ENCODE peak calls at places on chromosomes 1 and 21, in ten cellular contexts. E, X, A, G, K, I, Q, J, B and M are unnamed samples.

GRCh38 chr1:230339033-230339432 is 87.1 kb downstream of the PGBD5 start:
- DNase-seq in X (no peak), Q (no peak), A (no peak), G (no peak), B (no peak), I (no peak), E (no peak), K (no peak), J (no peak), M (no peak)

GRCh38 chr1:226649780-226650179 is 89.3 kb downstream of the ITPKB start:
- DNase-seq in G (no peak), I (peak; percentile 60), X (no peak), A (no peak), Q (peak; percentile 52), E (no peak), J (no peak), K (no peak), B (no peak), M (no peak)

GRCh38 chr21:44703731-44704635 is 7.0 kb downstream of the KRTAP10-12 start:
- DNase-seq in E (no peak), Q (no peak), K (no peak), I (no peak), J (no peak), B (no peak), G (no peak), X (peak; percentile 9), A (peak; percentile 83), M (peak; percentile 7)

GRCh38 chr1:237025358-237026074 is 16.5 kb upstream of the RYR2 start:
- DNase-seq in I (no peak), G (no peak), K (no peak), J (no peak), X (no peak), B (no peak), A (no peak), Q (no peak), E (no peak), M (no peak)

GRCh38 chr1:89001510-89001909 is 9.1 kb upstream of the KYAT3 start:
- DNase-seq in A (no peak), Q (no peak), I (no peak), G (no peak), B (no peak), K (no peak), J (peak; percentile 43), E (no peak), X (no peak), M (no peak)

GRCh38 chr1:113898243-113898814 is 6.3 kb downstream of the AP4B1 start:
- DNase-seq in E (no peak), G (no peak), K (no peak), I (no peak), A (no peak), B (no peak), J (no peak), Q (no peak), X (no peak), M (no peak)

GRCh38 chr21:15414057-15414456 is 315.7 kb upstream of the USP25 start:
- DNase-seq in Q (no peak), J (no peak), I (no peak), K (no peak), B (no peak), X (no peak), E (no peak), A (no peak), G (no peak), M (no peak)

GRCh38 chr1:155940531-155940992 is 876 bp upstream of the RXFP4 start:
- DNase-seq in I (no peak), Q (peak; percentile 44), B (peak; percentile 15), G (peak; percentile 92), J (peak; percentile 70), X (peak; percentile 79), K (peak; percentile 39), A (peak; percentile 81), E (no peak), M (peak; percentile 47)

GRCh38 chr1:56331892-56332567 is 247.3 kb downstream of the PLPP3 start:
- DNase-seq in J (peak; percentile 72), E (no peak), A (no peak), B (no peak), I (no peak), X (no peak), G (peak; percentile 47), K (peak; percentile 80), Q (no peak), M (no peak)

GRCh38 chr1:50959303-50959912 is 659 bp downstream of the FAF1 start:
- DNase-seq in E (no peak), A (peak; percentile 86), B (peak; percentile 24), Q (peak; percentile 35), X (peak; percentile 39), K (peak; percentile 47), I (no peak), G (peak; percentile 44), J (peak; percentile 73), M (no peak)

GRCh38 chr1:46190539-46190938 is 7.7 kb downstream of the POMGNT1 start:
- DNase-seq in X (no peak), Q (no peak), E (no peak), B (no peak), G (no peak), A (no peak), J (no peak), K (no peak), I (no peak), M (no peak)

GRCh38 chr1:181013144-181013543 is 9.5 kb downstream of the STX6 start:
- DNase-seq in I (no peak), G (no peak), B (no peak), A (no peak), K (no peak), X (no peak), J (no peak), Q (no peak), E (no peak), M (no peak)

GRCh38 chr1:91684599-91685196 is 184.0 kb downstream of the CDC7 start:
- DNase-seq in Q (no peak), G (no peak), I (no peak), J (no peak), E (no peak), A (no peak), B (no peak), X (no peak), K (no peak), M (no peak)

GRCh38 chr1:190320952-190321351 is 156.7 kb downstream of the BRINP3 start:
- DNase-seq in G (no peak), Q (no peak), I (peak; percentile 24), A (no peak), J (peak; percentile 3), B (no peak), X (no peak), K (peak; percentile 14), E (peak; percentile 43), M (no peak)

GRCh38 chr21:42560517-42561179 is 47.0 kb downstream of the SLC37A1 start:
- DNase-seq in B (no peak), E (no peak), K (no peak), I (peak; percentile 90), G (no peak), Q (peak; percentile 1), X (no peak), J (no peak), A (peak; percentile 62), M (no peak)

GRCh38 chr1:245871881-245872280 is 635.2 kb downstream of the SMYD3 start:
- DNase-seq in Q (no peak), I (no peak), B (no peak), G (no peak), E (no peak), J (peak; percentile 53), K (no peak), X (no peak), A (no peak), M (no peak)

GRCh38 chr1:226603976-226604845 is 55.6 kb downstream of the STUM start:
- DNase-seq in A (no peak), G (no peak), B (no peak), Q (no peak), J (no peak), E (no peak), I (no peak), K (no peak), X (no peak), M (no peak)

GRCh38 chr21:26124421-26124833 is 46.1 kb downstream of the APP start:
- DNase-seq in A (no peak), Q (no peak), I (no peak), B (no peak), K (no peak), X (no peak), E (no peak), G (no peak), J (no peak), M (no peak)

GRCh38 chr1:237873487-237873927 is 17.2 kb downstream of the ZP4 start:
- DNase-seq in X (no peak), Q (no peak), K (peak; percentile 96), J (peak; percentile 99), G (no peak), B (peak; percentile 22), A (no peak), E (no peak), I (no peak), M (no peak)

GRCh38 chr21:42386034-42386591 is 9.7 kb downstream of the TMPRSS3 start:
- DNase-seq in X (peak; percentile 71), Q (no peak), B (no peak), A (no peak), I (no peak), G (no peak), K (no peak), E (no peak), J (no peak), M (no peak)

GRCh38 chr1:224589006-224589405 is 27.1 kb upstream of the CNIH3 start:
- DNase-seq in E (no peak), Q (no peak), G (no peak), A (no peak), J (peak; percentile 16), X (no peak), B (no peak), I (no peak), K (no peak), M (no peak)

GRCh38 chr1:219587401-219587800 is 25.5 kb downstream of the ZC3H11B start:
- DNase-seq in I (no peak), A (no peak), K (no peak), G (no peak), E (no peak), B (no peak), Q (no peak), J (no peak), X (no peak), M (no peak)

GRCh38 chr1:171988243-171988642 is 146.9 kb downstream of the DNM3 start:
- DNase-seq in B (no peak), E (no peak), Q (no peak), I (no peak), A (no peak), G (peak; percentile 61), K (no peak), J (no peak), X (no peak), M (no peak)

GRCh38 chr21:32140212-32141008 is 138.4 kb downstream of the MIS18A start:
- DNase-seq in J (no peak), E (no peak), G (no peak), Q (no peak), I (no peak), B (no peak), A (no peak), K (no peak), X (no peak), M (no peak)

GRCh38 chr21:37253991-37254390 is 13.1 kb downstream of the VPS26C start:
- DNase-seq in I (no peak), G (no peak), A (no peak), K (no peak), X (no peak), Q (no peak), J (no peak), E (no peak), B (no peak), M (no peak)

GRCh38 chr1:245788269-245788668 is 633.5 kb downstream of the KIF26B start:
- DNase-seq in G (no peak), J (peak; percentile 96), E (peak; percentile 85), B (peak; percentile 39), Q (no peak), X (no peak), A (no peak), K (peak; percentile 88), I (no peak), M (peak; percentile 32)

GRCh38 chr1:25711555-25712298 is 88.3 kb upstream of the SELENON start:
- DNase-seq in J (no peak), X (no peak), B (no peak), G (no peak), K (no peak), Q (peak; percentile 51), E (no peak), I (no peak), A (no peak), M (no peak)

GRCh38 chr1:63951076-63951946 is 177.5 kb downstream of the ROR1 start:
- DNase-seq in B (no peak), X (no peak), G (no peak), A (no peak), Q (no peak), I (no peak), K (no peak), E (no peak), J (no peak), M (no peak)